ENCODE peak calls at places on chromosomes 3 and 15, in four cellular contexts. N is GM12892, H is NCI-H446 treated with DMSO at 0.1 percent for 48 hours, P is GM06990. A is an unnamed sample.

GRCh38 chr3:85476891-85477495 is 518.2 kb downstream of the CADM2 start:
- DNase-seq in N (no peak), H (no peak), P (no peak), A (no peak)

GRCh38 chr15:28913171-28913765 is 27.5 kb downstream of the APBA2 start:
- DNase-seq in N (no peak), H (no peak), P (no peak), A (no peak)

GRCh38 chr3:78459751-78460150 is 1308.0 kb downstream of the ROBO1 start:
- DNase-seq in N (no peak), H (no peak), P (no peak), A (no peak)

GRCh38 chr15:52183562-52184173 is 7.5 kb downstream of the GNB5 start:
- DNase-seq in N (no peak), H (no peak), P (no peak), A (no peak)

GRCh38 chr3:100316656-100317069 is 17.9 kb upstream of the NIT2 start:
- DNase-seq in N (no peak), H (peak), P (peak), A (peak)

GRCh38 chr3:13687409-13687989 is 138.6 kb downstream of the FBLN2 start:
- DNase-seq in N (no peak), H (no peak), P (no peak), A (no peak)

GRCh38 chr15:81229596-81229995 is 32.9 kb downstream of the IL16 start:
- DNase-seq in N (no peak), H (no peak), P (no peak), A (no peak)

GRCh38 chr3:105516972-105517371 is 150.3 kb downstream of the ALCAM start:
- DNase-seq in N (no peak), H (no peak), P (no peak), A (no peak)

GRCh38 chr3:174023445-174023844 is 625.9 kb downstream of the NLGN1 start:
- DNase-seq in N (no peak), H (peak), P (no peak), A (no peak)

GRCh38 chr3:29153811-29154210 is 127.1 kb upstream of the RBMS3 start:
- DNase-seq in N (no peak), H (no peak), P (peak), A (no peak)

GRCh38 chr3:32239638-32240550 is 1.4 kb downstream of the CMTM8 start:
- DNase-seq in N (no peak), H (no peak), P (no peak), A (peak)

GRCh38 chr3:125374501-125374995 is 577 bp downstream of the ZNF148 start:
- DNase-seq in N (peak), H (no peak), P (no peak), A (peak)

GRCh38 chr3:141065258-141065657 is 14.1 kb downstream of the SPSB4 start:
- DNase-seq in N (no peak), H (no peak), P (no peak), A (no peak)

GRCh38 chr3:183148056-183148455 is 14.5 kb downstream of the LAMP3 start:
- DNase-seq in N (no peak), H (no peak), P (no peak), A (no peak)

GRCh38 chr3:69568458-69568857 is 170.8 kb upstream of the MITF start:
- DNase-seq in N (no peak), H (no peak), P (no peak), A (no peak)

GRCh38 chr3:15794842-15795562 is 2.8 kb downstream of the ANKRD28 start:
- DNase-seq in N (no peak), H (no peak), P (no peak), A (no peak)

GRCh38 chr3:177351757-177352158 is 154.5 kb upstream of the TBL1XR1 start:
- DNase-seq in N (no peak), H (no peak), P (peak), A (no peak)

GRCh38 chr3:56357266-56357665 is 111.0 kb downstream of the ERC2 start:
- DNase-seq in N (no peak), H (no peak), P (no peak), A (no peak)

GRCh38 chr3:110856916-110857315 is 214.7 kb upstream of the NECTIN3 start:
- DNase-seq in N (no peak), H (no peak), P (no peak), A (no peak)

GRCh38 chr3:194129581-194130133 is 6.3 kb upstream of the HES1 start:
- DNase-seq in N (no peak), H (no peak), P (no peak), A (peak)

GRCh38 chr3:56799251-56799882 is 2.4 kb downstream of the ARHGEF3 start:
- DNase-seq in N (no peak), H (peak), P (peak), A (peak)

GRCh38 chr3:57810048-57810447 is 53.9 kb downstream of the SLMAP start:
- DNase-seq in N (no peak), H (no peak), P (no peak), A (no peak)

GRCh38 chr3:37945803-37946530 is 44.6 kb upstream of the VILL start:
- DNase-seq in N (no peak), H (no peak), P (no peak), A (no peak)

GRCh38 chr3:150407051-150407817 is 864 bp upstream of the TSC22D2 start:
- DNase-seq in N (no peak), H (peak), P (no peak), A (no peak)

GRCh38 chr3:190429681-190430080 is 20.0 kb downstream of the TMEM207 start:
- DNase-seq in N (no peak), H (no peak), P (no peak), A (no peak)

GRCh38 chr3:20945892-20946291 is 759.9 kb upstream of the SGO1 start:
- DNase-seq in N (no peak), H (no peak), P (no peak), A (no peak)

A was measured in HepG2.